ENCODE peak calls at places on chromosome 15, in nine cellular contexts. One of them, this sample, is unnamed.

GRCh38 chr15:70508561-70509281 is 254.6 kb downstream of the UACA start:
- DNase-seq in tibial nerve: no peak
- DNase-seq in ovary: no peak
- DNase-seq in colonic mucosa: no peak
- DNase-seq in A549: peak
- DNase-seq in HL-60: no peak
- DNase-seq in lower lobe of right lung: peak
- DNase-seq in psoas muscle: no peak
- DNase-seq in mesendoderm: peak
- DNase-seq in this sample: no peak

GRCh38 chr15:75042730-75043508 is 19.5 kb downstream of the PPCDC start:
- DNase-seq in mesendoderm: peak
- DNase-seq in psoas muscle: peak
- DNase-seq in lower lobe of right lung: peak
- DNase-seq in ovary: peak
- DNase-seq in colonic mucosa: peak
- DNase-seq in A549: peak
- DNase-seq in HL-60: peak
- DNase-seq in tibial nerve: peak
- DNase-seq in this sample: peak

GRCh38 chr15:66848116-66848515 is 146.1 kb downstream of the SMAD6 start:
- DNase-seq in lower lobe of right lung: no peak
- DNase-seq in HL-60: no peak
- DNase-seq in psoas muscle: no peak
- DNase-seq in colonic mucosa: peak
- DNase-seq in mesendoderm: no peak
- DNase-seq in ovary: no peak
- DNase-seq in tibial nerve: no peak
- DNase-seq in A549: no peak
- DNase-seq in this sample: no peak

GRCh38 chr15:26867199-26868007 is 541 bp downstream of the GABRA5 start:
- DNase-seq in mesendoderm: peak
- DNase-seq in colonic mucosa: no peak
- DNase-seq in lower lobe of right lung: no peak
- DNase-seq in HL-60: no peak
- DNase-seq in A549: peak
- DNase-seq in psoas muscle: no peak
- DNase-seq in ovary: no peak
- DNase-seq in tibial nerve: no peak
- DNase-seq in this sample: no peak

GRCh38 chr15:65952425-65953053 is 83.2 kb downstream of the RAB11A start:
- DNase-seq in ovary: peak
- DNase-seq in A549: peak
- DNase-seq in HL-60: no peak
- DNase-seq in lower lobe of right lung: no peak
- DNase-seq in tibial nerve: no peak
- DNase-seq in psoas muscle: no peak
- DNase-seq in mesendoderm: peak
- DNase-seq in colonic mucosa: no peak
- DNase-seq in this sample: no peak

GRCh38 chr15:96977886-96978285 is 647.4 kb downstream of the NR2F2 start:
- DNase-seq in mesendoderm: peak
- DNase-seq in A549: no peak
- DNase-seq in colonic mucosa: no peak
- DNase-seq in psoas muscle: no peak
- DNase-seq in lower lobe of right lung: no peak
- DNase-seq in HL-60: no peak
- DNase-seq in tibial nerve: no peak
- DNase-seq in ovary: no peak
- DNase-seq in this sample: no peak

GRCh38 chr15:59779110-59779509 is 90.0 kb upstream of the BNIP2 start:
- DNase-seq in tibial nerve: no peak
- DNase-seq in colonic mucosa: no peak
- DNase-seq in ovary: no peak
- DNase-seq in HL-60: no peak
- DNase-seq in psoas muscle: no peak
- DNase-seq in lower lobe of right lung: no peak
- DNase-seq in mesendoderm: no peak
- DNase-seq in A549: no peak
- DNase-seq in this sample: no peak

GRCh38 chr15:78979456-78980320 is 34.8 kb upstream of the CTSH start:
- DNase-seq in lower lobe of right lung: no peak
- DNase-seq in A549: peak
- DNase-seq in ovary: peak
- DNase-seq in mesendoderm: peak
- DNase-seq in colonic mucosa: peak
- DNase-seq in tibial nerve: peak
- DNase-seq in HL-60: peak
- DNase-seq in psoas muscle: no peak
- DNase-seq in this sample: no peak

GRCh38 chr15:55518009-55518408 is 10.0 kb upstream of the DNAAF4 start:
- DNase-seq in HL-60: no peak
- DNase-seq in lower lobe of right lung: no peak
- DNase-seq in A549: no peak
- DNase-seq in colonic mucosa: no peak
- DNase-seq in psoas muscle: no peak
- DNase-seq in ovary: no peak
- DNase-seq in mesendoderm: no peak
- DNase-seq in tibial nerve: no peak
- DNase-seq in this sample: no peak

GRCh38 chr15:45802140-45802539 is 167.3 kb downstream of the SQOR start:
- DNase-seq in colonic mucosa: no peak
- DNase-seq in lower lobe of right lung: no peak
- DNase-seq in psoas muscle: no peak
- DNase-seq in HL-60: no peak
- DNase-seq in tibial nerve: no peak
- DNase-seq in mesendoderm: no peak
- DNase-seq in ovary: no peak
- DNase-seq in A549: peak
- DNase-seq in this sample: no peak

GRCh38 chr15:91853501-91853967 is at the start of gene SLCO3A1:
- DNase-seq in lower lobe of right lung: peak
- DNase-seq in mesendoderm: peak
- DNase-seq in HL-60: peak
- DNase-seq in tibial nerve: peak
- DNase-seq in A549: peak
- DNase-seq in psoas muscle: peak
- DNase-seq in ovary: peak
- DNase-seq in colonic mucosa: peak
- DNase-seq in this sample: peak

GRCh38 chr15:69531302-69532027 is 78.8 kb downstream of the RPLP1 start:
- DNase-seq in tibial nerve: no peak
- DNase-seq in colonic mucosa: no peak
- DNase-seq in HL-60: no peak
- DNase-seq in psoas muscle: no peak
- DNase-seq in ovary: no peak
- DNase-seq in lower lobe of right lung: no peak
- DNase-seq in mesendoderm: peak
- DNase-seq in A549: no peak
- DNase-seq in this sample: no peak

GRCh38 chr15:33045066-33045810 is 149.3 kb downstream of the FMN1 start:
- DNase-seq in lower lobe of right lung: no peak
- DNase-seq in colonic mucosa: no peak
- DNase-seq in ovary: no peak
- DNase-seq in psoas muscle: no peak
- DNase-seq in A549: no peak
- DNase-seq in tibial nerve: no peak
- DNase-seq in mesendoderm: no peak
- DNase-seq in HL-60: no peak
- DNase-seq in this sample: peak

GRCh38 chr15:72222433-72222832 is 8.6 kb downstream of the PKM start:
- DNase-seq in ovary: no peak
- DNase-seq in HL-60: no peak
- DNase-seq in lower lobe of right lung: no peak
- DNase-seq in tibial nerve: no peak
- DNase-seq in mesendoderm: no peak
- DNase-seq in colonic mucosa: no peak
- DNase-seq in psoas muscle: peak
- DNase-seq in A549: peak
- DNase-seq in this sample: peak

GRCh38 chr15:75065851-75066509 is 42.6 kb downstream of the PPCDC start:
- DNase-seq in HL-60: no peak
- DNase-seq in mesendoderm: peak
- DNase-seq in lower lobe of right lung: no peak
- DNase-seq in tibial nerve: no peak
- DNase-seq in A549: no peak
- DNase-seq in ovary: peak
- DNase-seq in psoas muscle: no peak
- DNase-seq in colonic mucosa: no peak
- DNase-seq in this sample: no peak

GRCh38 chr15:96339662-96340347 is 9.3 kb downstream of the NR2F2 start:
- DNase-seq in HL-60: no peak
- DNase-seq in mesendoderm: no peak
- DNase-seq in tibial nerve: no peak
- DNase-seq in colonic mucosa: peak
- DNase-seq in ovary: no peak
- DNase-seq in psoas muscle: no peak
- DNase-seq in lower lobe of right lung: no peak
- DNase-seq in A549: no peak
- DNase-seq in this sample: no peak

GRCh38 chr15:59543721-59544547 is 67.6 kb upstream of the GCNT3 start:
- DNase-seq in colonic mucosa: peak
- DNase-seq in A549: no peak
- DNase-seq in mesendoderm: no peak
- DNase-seq in HL-60: peak
- DNase-seq in tibial nerve: no peak
- DNase-seq in lower lobe of right lung: no peak
- DNase-seq in psoas muscle: no peak
- DNase-seq in ovary: no peak
- DNase-seq in this sample: no peak

GRCh38 chr15:25182736-25183445 is 228.1 kb downstream of the SNRPN start:
- DNase-seq in colonic mucosa: no peak
- DNase-seq in ovary: peak
- DNase-seq in lower lobe of right lung: peak
- DNase-seq in mesendoderm: peak
- DNase-seq in HL-60: no peak
- DNase-seq in A549: no peak
- DNase-seq in psoas muscle: peak
- DNase-seq in tibial nerve: no peak
- DNase-seq in this sample: peak

GRCh38 chr15:59227021-59227420 is 20.4 kb downstream of the LDHAL6B start:
- DNase-seq in psoas muscle: no peak
- DNase-seq in mesendoderm: no peak
- DNase-seq in HL-60: no peak
- DNase-seq in colonic mucosa: no peak
- DNase-seq in A549: no peak
- DNase-seq in tibial nerve: no peak
- DNase-seq in lower lobe of right lung: no peak
- DNase-seq in ovary: no peak
- DNase-seq in this sample: no peak

GRCh38 chr15:79004336-79004735 is 59.5 kb upstream of the CTSH start:
- DNase-seq in HL-60: peak
- DNase-seq in psoas muscle: no peak
- DNase-seq in ovary: no peak
- DNase-seq in A549: peak
- DNase-seq in mesendoderm: peak
- DNase-seq in lower lobe of right lung: no peak
- DNase-seq in colonic mucosa: no peak
- DNase-seq in tibial nerve: no peak
- DNase-seq in this sample: no peak

GRCh38 chr15:92949604-92950249 is 49.6 kb downstream of the CHD2 start:
- DNase-seq in HL-60: no peak
- DNase-seq in tibial nerve: no peak
- DNase-seq in mesendoderm: peak
- DNase-seq in psoas muscle: no peak
- DNase-seq in A549: peak
- DNase-seq in colonic mucosa: no peak
- DNase-seq in ovary: no peak
- DNase-seq in lower lobe of right lung: no peak
- DNase-seq in this sample: no peak
- H3K4me3 ChIP-seq in HL-60: no peak
- H3K4me3 ChIP-seq in tibial nerve: no peak
- H3K4me3 ChIP-seq in mesendoderm: no peak
- H3K4me3 ChIP-seq in psoas muscle: no peak
- H3K4me3 ChIP-seq in A549: no peak
- H3K4me3 ChIP-seq in colonic mucosa: no peak
- H3K4me3 ChIP-seq in ovary: no peak
- H3K4me3 ChIP-seq in lower lobe of right lung: no peak
- H3K4me3 ChIP-seq in this sample: no peak

DNA sequence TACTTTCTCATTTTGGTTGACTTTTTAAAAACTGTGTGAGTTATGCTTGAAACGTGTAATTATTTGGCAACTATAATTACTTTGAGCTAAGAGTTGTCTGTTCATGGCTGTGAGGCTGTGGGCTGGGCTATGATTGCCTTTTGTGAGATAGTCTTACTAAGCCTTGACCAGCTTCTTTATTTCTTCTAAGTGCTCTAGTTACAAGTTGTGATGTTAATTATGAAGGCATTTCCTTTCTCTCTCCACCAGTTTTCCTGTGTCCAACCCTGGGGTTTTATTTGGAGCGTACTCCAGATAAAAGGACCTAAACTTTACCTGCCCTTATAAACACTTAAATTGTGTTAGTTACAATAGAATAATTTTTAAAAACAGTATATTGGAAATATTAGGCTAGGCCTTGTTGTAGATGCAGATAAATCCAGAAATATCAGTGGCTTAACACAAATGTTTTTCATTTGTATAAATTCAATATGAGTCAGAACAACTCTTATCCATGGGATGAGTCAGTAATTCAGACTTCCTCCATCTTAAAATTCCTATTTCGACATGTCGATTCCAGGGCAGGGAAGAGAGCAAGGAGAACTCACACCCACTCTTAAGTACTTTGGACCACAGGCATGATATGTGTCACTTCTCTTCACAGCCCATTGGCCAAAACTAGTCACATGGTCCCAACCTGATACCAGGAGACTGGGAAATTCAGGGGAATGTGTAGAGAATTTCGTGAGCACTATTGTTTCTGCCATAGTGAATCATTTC is 17.0 kb downstream of the TMEM62 start:
- DNase-seq in A549: peak
- DNase-seq in ovary: no peak
- DNase-seq in colonic mucosa: no peak
- DNase-seq in mesendoderm: peak
- DNase-seq in tibial nerve: no peak
- DNase-seq in psoas muscle: no peak
- DNase-seq in HL-60: no peak
- DNase-seq in lower lobe of right lung: no peak
- DNase-seq in this sample: no peak
- H3K27ac ChIP-seq in A549: no peak
- H3K27ac ChIP-seq in ovary: no peak
- H3K27ac ChIP-seq in colonic mucosa: no peak
- H3K27ac ChIP-seq in mesendoderm: no peak
- H3K27ac ChIP-seq in tibial nerve: no peak
- H3K27ac ChIP-seq in psoas muscle: no peak
- H3K27ac ChIP-seq in HL-60: no peak
- H3K27ac ChIP-seq in lower lobe of right lung: no peak
- H3K27ac ChIP-seq in this sample: no peak

GRCh38 chr15:60971719-60972118 is 257.4 kb downstream of the RORA start:
- DNase-seq in colonic mucosa: no peak
- DNase-seq in tibial nerve: no peak
- DNase-seq in lower lobe of right lung: no peak
- DNase-seq in mesendoderm: no peak
- DNase-seq in A549: no peak
- DNase-seq in ovary: no peak
- DNase-seq in psoas muscle: no peak
- DNase-seq in HL-60: no peak
- DNase-seq in this sample: no peak
- H3K4me3 ChIP-seq in colonic mucosa: no peak
- H3K4me3 ChIP-seq in tibial nerve: no peak
- H3K4me3 ChIP-seq in lower lobe of right lung: no peak
- H3K4me3 ChIP-seq in mesendoderm: no peak
- H3K4me3 ChIP-seq in A549: no peak
- H3K4me3 ChIP-seq in ovary: no peak
- H3K4me3 ChIP-seq in psoas muscle: no peak
- H3K4me3 ChIP-seq in HL-60: no peak
- H3K4me3 ChIP-seq in this sample: no peak

GRCh38 chr15:58139631-58140522 is 1.7 kb downstream of the AQP9 start:
- DNase-seq in A549: no peak
- DNase-seq in HL-60: peak
- DNase-seq in colonic mucosa: no peak
- DNase-seq in mesendoderm: no peak
- DNase-seq in ovary: no peak
- DNase-seq in psoas muscle: no peak
- DNase-seq in lower lobe of right lung: no peak
- DNase-seq in tibial nerve: no peak
- DNase-seq in this sample: peak
- H3K27ac ChIP-seq in A549: no peak
- H3K27ac ChIP-seq in HL-60: peak
- H3K27ac ChIP-seq in colonic mucosa: no peak
- H3K27ac ChIP-seq in mesendoderm: no peak
- H3K27ac ChIP-seq in ovary: no peak
- H3K27ac ChIP-seq in psoas muscle: no peak
- H3K27ac ChIP-seq in lower lobe of right lung: peak
- H3K27ac ChIP-seq in tibial nerve: peak
- H3K27ac ChIP-seq in this sample: no peak

This sample was measured in right cardiac atrium.